ENCODE peak calls at places on chromosomes 5 and 9, in five cellular contexts. A is globus pallidus, U is body of pancreas, R is caudate nucleus, X is putamen. K is an unnamed sample.

GRCh38 chr5:139648205-139649081 is at the start of gene CXXC5:
- DNase-seq in A (peak; percentile 88), X (peak; percentile 89), U (peak; percentile 92), R (peak; percentile 87), K (peak; percentile 75)

GRCh38 chr9:134061019-134061687 is 6.7 kb downstream of the BRD3 start:
- DNase-seq in R (no peak), X (no peak), U (no peak), A (no peak), K (no peak)

GRCh38 chr9:23563497-23563896 is 262.5 kb downstream of the ELAVL2 start:
- DNase-seq in A (no peak), R (no peak), X (no peak), U (no peak), K (peak; percentile 35)

GRCh38 chr5:164747371-164747770 is 1242.0 kb downstream of the MAT2B start:
- DNase-seq in R (no peak), U (no peak), A (no peak), X (no peak), K (no peak)

GRCh38 chr5:69187342-69187741 is 2.0 kb upstream of the CENPH start:
- DNase-seq in U (no peak), X (no peak), R (no peak), A (no peak), K (no peak)

GRCh38 chr9:114929166-114929565 is 1.2 kb downstream of the TNFSF8 start:
- DNase-seq in A (no peak), U (no peak), X (no peak), R (no peak), K (no peak)

GRCh38 chr5:104951829-104952228 is 1389.2 kb upstream of the NUDT12 start:
- DNase-seq in X (no peak), R (no peak), U (no peak), A (no peak), K (no peak)

GRCh38 chr9:121278535-121279169 is 10.7 kb downstream of the GSN start:
- DNase-seq in U (peak; percentile 68), X (no peak), R (no peak), A (peak; percentile 76), K (peak; percentile 87)

GRCh38 chr9:131633491-131634031 is 88.2 kb downstream of the PRRT1B start:
- DNase-seq in U (no peak), X (no peak), R (no peak), A (no peak), K (no peak)

GRCh38 chr9:137077010-137077747 is at the start of gene UAP1L1:
- DNase-seq in A (peak; percentile 80), R (peak; percentile 85), U (peak; percentile 85), X (peak; percentile 82), K (peak; percentile 26)

GRCh38 chr5:132099073-132099748 is 25.6 kb downstream of the CSF2 start:
- DNase-seq in U (no peak), R (no peak), X (no peak), A (no peak), K (no peak)

GRCh38 chr9:126424511-126424910 is 97.9 kb downstream of the MVB12B start:
- DNase-seq in X (no peak), A (no peak), R (no peak), U (no peak), K (no peak)

GRCh38 chr5:88256872-88257271 is 11.8 kb downstream of the TMEM161B start:
- DNase-seq in X (no peak), R (no peak), U (peak; percentile 5), A (no peak), K (no peak)

GRCh38 chr9:125233678-125234077 is 7.5 kb downstream of the HSPA5 start:
- DNase-seq in R (peak; percentile 34), A (no peak), X (no peak), U (no peak), K (peak; percentile 87)

GRCh38 chr9:75937859-75938258 is 47.4 kb downstream of the PCSK5 start:
- DNase-seq in R (no peak), U (no peak), A (no peak), X (no peak), K (no peak)

K was measured in PC-3.